ENCODE peak calls at places on chromosomes 12 and 14, in five cellular contexts. L is fibroblast of the conjunctiva; J is NCI-H2081; S is activated T-helper 2 cell treated with anti-CD3 and anti-CD28 coated beads, Interferon-gamma antibody, Interleukin-2, Interleukin-4, amounts not matched to agents 10 μg/mL and 5 μg/mL and 100 μg/mL, durations not matched to agents 14 hours and 24 hours and 36 hours; X is PC-3. V is an unnamed sample.

GRCh38 chr12:54131641-54132280 is 57.0 kb downstream of the SMUG1 start:
- DNase-seq in S (no peak), J (no peak), X (no peak), L (no peak), V (no peak)

GRCh38 chr12:16726879-16727278 is 120.9 kb upstream of the LMO3 start:
- DNase-seq in S (no peak), X (no peak), L (no peak), J (no peak), V (no peak)

GRCh38 chr12:46903058-46903457 is 77.3 kb upstream of the SLC38A4 start:
- DNase-seq in X (no peak), J (no peak), L (no peak), S (no peak), V (no peak)

GRCh38 chr12:110059651-110060000 is 11.3 kb upstream of the C12orf76 start:
- DNase-seq in L (no peak), J (no peak), S (no peak), X (no peak), V (no peak)

GRCh38 chr12:34404377-34405285 is 382.3 kb downstream of the ALG10 start:
- DNase-seq in X (no peak), J (no peak), S (peak; percentile 0), L (no peak), V (no peak)

GRCh38 chr14:68427550-68427890 is 365.3 kb downstream of the ZFP36L1 start:
- DNase-seq in J (no peak), L (no peak), S (no peak), X (peak; percentile 80), V (no peak)

GRCh38 chr14:105491366-105492006 is 440 bp downstream of the TEDC1 start:
- DNase-seq in L (peak; percentile 30), J (peak; percentile 67), S (peak; percentile 87), X (peak; percentile 77), V (peak; percentile 79)

GRCh38 chr12:72081787-72082186 is 143.1 kb downstream of the TPH2 start:
- DNase-seq in X (no peak), J (no peak), S (no peak), L (no peak), V (peak; percentile 32)

GRCh38 chr14:52790011-52790755 is 1.2 kb downstream of the GNPNAT1 start:
- DNase-seq in L (no peak), X (peak; percentile 31), S (no peak), J (peak; percentile 2), V (no peak)

GRCh38 chr14:21055473-21056117 is 2.0 kb upstream of the RNASE8 start:
- DNase-seq in S (no peak), J (no peak), L (no peak), X (no peak), V (no peak)

GRCh38 chr14:98444077-98444476 is 827.9 kb downstream of the BCL11B start:
- DNase-seq in J (no peak), S (no peak), L (no peak), X (no peak), V (no peak)

GRCh38 chr14:101407328-101407727 is 154.0 kb upstream of the DIO3 start:
- DNase-seq in X (no peak), S (no peak), J (no peak), L (no peak), V (no peak)

GRCh38 chr14:89845346-89845745 is 109.2 kb downstream of the EFCAB11 start:
- DNase-seq in L (no peak), S (no peak), J (no peak), X (peak; percentile 2), V (no peak)

V was measured in NCI-H446.